ENCODE peak calls at places on chromosomes 7 and 10, in seven cellular contexts. P, H, N, R, X, G and F are unnamed samples.

GRCh38 chr7:47480576-47481538 is 101.1 kb downstream of the TNS3 start:
- DNase-seq in H (no peak), X (no peak), N (peak), R (no peak), P (no peak), G (no peak), F (no peak)

GRCh38 chr10:69884686-69885085 is 83.0 kb downstream of the COL13A1 start:
- DNase-seq in P (no peak), G (no peak), N (no peak), X (no peak), H (no peak), R (no peak), F (no peak)

GRCh38 chr10:13892871-13893270 is 306.1 kb downstream of the PRPF18 start:
- DNase-seq in G (no peak), R (no peak), P (no peak), N (no peak), X (no peak), H (no peak), F (no peak)

GRCh38 chr7:121379930-121380329 is 16.2 kb downstream of the FAM3C start:
- DNase-seq in X (no peak), R (no peak), P (no peak), H (no peak), N (no peak), G (no peak), F (no peak)

GRCh38 chr10:35707642-35708425 is 65.7 kb upstream of the FZD8 start:
- DNase-seq in N (no peak), H (no peak), P (no peak), G (no peak), X (peak), R (no peak), F (no peak)

GRCh38 chr10:127278001-127278400 is 81.6 kb upstream of the INSYN2A start:
- DNase-seq in H (no peak), X (peak), G (peak), P (no peak), R (no peak), N (no peak), F (peak)

GRCh38 chr10:3102721-3103410 is 35.5 kb downstream of the PFKP start:
- DNase-seq in H (no peak), X (peak), N (no peak), G (peak), P (peak), R (no peak), F (no peak)

GRCh38 chr7:12092499-12093130 is 118.5 kb upstream of the TMEM106B start:
- DNase-seq in G (no peak), N (no peak), R (no peak), H (no peak), X (no peak), P (no peak), F (no peak)

GRCh38 chr7:73703985-73704639 is 15.4 kb downstream of the STX1A start:
- DNase-seq in G (peak), P (peak), X (no peak), N (peak), R (peak), H (peak), F (no peak)

GRCh38 chr10:48444266-48444665 is 137.8 kb downstream of the MAPK8 start:
- DNase-seq in H (peak), G (peak), R (peak), P (no peak), N (peak), X (peak), F (no peak)

GRCh38 chr7:25864943-25865633 is 286.9 kb upstream of the NFE2L3 start:
- DNase-seq in H (no peak), R (no peak), P (no peak), N (no peak), X (no peak), G (no peak), F (no peak)

GRCh38 chr10:127337801-127338200 is 141.4 kb upstream of the INSYN2A start:
- DNase-seq in X (no peak), G (no peak), P (no peak), H (no peak), N (no peak), R (peak), F (no peak)

GRCh38 chr7:45563804-45564461 is 10.2 kb upstream of the ADCY1 start:
- DNase-seq in G (no peak), N (peak), R (peak), H (no peak), P (peak), X (no peak), F (peak)

GRCh38 chr7:64794171-64794844 is at the start of gene ZNF138:
- DNase-seq in R (peak), P (peak), X (peak), N (peak), G (peak), H (peak), F (peak)
- TF ChIP-seq CTCF in R (no peak), P (no peak), X (no peak), N (no peak), G (no peak), H (peak), F (no peak)

GRCh38 chr7:151917791-151918311 is 38.4 kb upstream of the GALNTL5 start:
- DNase-seq in X (no peak), R (no peak), G (peak), P (peak), H (peak), N (no peak), F (peak)
- TF ChIP-seq CTCF in X (no peak), R (no peak), G (no peak), P (no peak), H (no peak), N (no peak), F (no peak)

DNA sequence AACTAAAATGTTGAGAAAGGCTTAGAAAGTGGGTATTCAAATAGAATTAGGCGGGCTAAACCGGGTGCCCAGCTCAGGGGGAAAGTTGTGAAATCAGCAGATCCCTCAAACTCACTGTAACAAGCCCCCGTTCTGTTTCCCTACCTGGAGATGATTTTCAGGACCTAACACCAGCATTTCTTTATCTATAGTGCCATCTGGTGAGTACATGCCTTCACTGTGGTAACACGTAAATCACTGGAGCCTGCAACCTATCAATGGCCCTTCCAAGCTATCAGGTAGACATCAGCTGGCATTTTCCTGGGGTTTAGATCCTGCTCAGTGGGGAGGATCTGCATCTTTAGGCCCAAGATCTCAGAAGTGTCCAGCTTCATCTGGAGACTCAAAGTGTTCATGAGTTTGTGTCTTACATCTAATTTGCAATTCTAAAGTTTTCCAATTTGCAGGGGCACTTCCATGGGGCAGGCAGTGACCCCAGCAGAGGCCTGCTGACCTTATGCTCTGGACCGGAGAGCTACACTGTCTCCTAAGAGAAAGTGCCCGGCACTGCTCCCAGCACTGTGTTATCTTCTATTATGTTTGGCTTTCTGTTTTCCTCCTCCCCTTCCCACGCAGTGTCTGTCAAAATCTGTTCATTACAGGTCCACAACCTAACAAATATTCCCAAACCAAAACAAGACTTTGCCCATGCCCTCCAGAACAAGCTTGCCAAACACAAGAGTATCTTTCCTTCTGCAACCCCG is 132.5 kb downstream of the LSM5 start:
- DNase-seq in H (no peak), N (no peak), R (peak), G (peak), X (no peak), P (no peak), F (no peak)
- TF ChIP-seq CTCF in H (peak), N (peak), R (peak), G (peak), X (no peak), P (no peak), F (peak)

GRCh38 chr7:13990984-13991790 is 1.7 kb upstream of the ETV1 start:
- DNase-seq in P (peak), G (peak), H (peak), R (peak), N (peak), X (peak), F (peak)
- TF ChIP-seq CTCF in P (no peak), G (no peak), H (no peak), R (no peak), N (no peak), X (peak), F (peak)

DNA sequence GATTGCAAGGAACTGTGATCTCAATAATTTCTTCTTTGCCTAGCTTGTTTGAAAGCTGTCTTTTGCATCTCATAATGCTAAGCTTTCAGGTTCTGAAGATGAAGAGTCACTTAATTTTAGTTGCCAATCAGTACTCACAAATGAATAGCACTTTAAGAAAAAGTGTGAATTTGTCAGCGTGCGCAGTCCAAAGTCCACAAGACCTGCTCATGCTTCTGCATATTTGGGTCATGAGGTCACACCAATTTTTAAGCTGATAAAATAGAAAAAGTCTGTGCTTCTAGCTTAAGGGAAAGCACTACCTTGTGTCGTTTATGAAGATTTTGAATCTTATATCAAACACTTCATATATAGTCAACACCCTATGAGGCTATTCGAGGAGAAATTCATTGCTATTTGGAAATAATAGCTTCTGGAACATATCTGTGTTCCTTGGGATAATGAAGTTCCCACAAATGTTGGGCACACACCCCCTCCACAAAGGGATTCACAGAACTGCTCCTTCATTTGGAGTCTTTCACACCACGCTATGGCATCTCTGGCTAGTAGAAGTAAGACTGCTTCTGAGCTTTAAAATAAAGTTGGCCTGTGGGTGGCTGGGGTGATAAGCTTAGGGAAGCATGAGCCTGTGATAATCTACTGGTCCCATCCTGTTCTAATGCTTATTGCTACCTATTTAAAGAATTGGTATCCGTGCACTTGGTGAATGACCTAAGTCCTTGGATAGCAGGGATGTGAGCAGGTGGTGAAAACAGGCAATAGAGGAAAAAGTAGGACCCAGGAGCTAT is 33.3 kb downstream of the A1CF start:
- DNase-seq in X (no peak), R (no peak), H (no peak), G (no peak), N (no peak), P (no peak), F (no peak)
- TF ChIP-seq CTCF in X (no peak), R (no peak), H (no peak), G (no peak), N (no peak), P (no peak), F (no peak)

GRCh38 chr7:102322202-102322715 is 34.0 kb downstream of the SPDYE6 start:
- DNase-seq in R (no peak), N (peak), P (peak), G (no peak), H (no peak), X (no peak), F (no peak)

GRCh38 chr7:102331536-102332275 is 24.5 kb downstream of the SPDYE6 start:
- DNase-seq in R (no peak), P (no peak), H (no peak), G (no peak), X (no peak), N (no peak), F (no peak)

GRCh38 chr7:102323914-102324195 is 32.4 kb downstream of the SPDYE6 start:
- DNase-seq in P (peak), X (no peak), G (no peak), R (no peak), N (no peak), H (no peak), F (peak)

GRCh38 chr7:102321351-102322201 is 34.7 kb downstream of the SPDYE6 start:
- DNase-seq in G (no peak), H (peak), P (peak), X (no peak), R (no peak), N (peak), F (no peak)

DNA sequence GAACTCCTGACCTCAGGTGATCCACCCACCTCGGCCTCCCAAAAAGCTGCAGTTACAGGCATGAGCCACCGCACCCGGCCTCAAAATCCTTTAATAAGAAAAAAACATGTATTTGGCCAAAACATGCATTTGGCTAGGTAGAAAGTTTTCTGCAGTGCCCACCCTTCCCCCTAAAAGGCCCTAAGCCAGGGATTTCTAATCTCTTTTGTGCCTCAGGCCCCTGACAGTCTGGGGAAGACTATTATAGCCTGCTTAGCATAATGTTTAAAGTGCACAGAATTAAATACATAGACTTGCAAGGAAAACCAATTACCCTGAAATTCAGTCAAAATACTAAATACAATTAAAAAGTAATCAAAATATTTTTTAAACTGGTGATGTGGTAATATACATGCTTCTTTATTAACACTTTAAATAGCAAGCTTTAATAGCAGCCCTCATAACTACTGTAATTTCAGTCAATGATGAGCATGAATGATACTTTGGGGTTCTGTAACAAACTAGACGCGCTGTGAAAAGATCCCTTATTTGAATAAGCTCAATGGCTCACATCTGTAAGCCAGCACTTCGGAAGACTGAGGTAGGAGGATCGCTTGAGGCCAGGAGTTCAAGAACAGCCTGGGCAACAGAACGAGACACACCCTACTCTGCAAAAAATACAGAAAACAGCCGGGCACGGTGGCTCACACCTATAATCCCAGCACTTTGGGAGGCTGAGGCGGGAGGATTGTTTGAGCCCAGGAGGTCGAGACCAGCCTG is 29.9 kb downstream of the SPDYE6 start:
- DNase-seq in N (no peak), X (no peak), R (no peak), H (no peak), G (no peak), P (peak), F (peak)
- TF ChIP-seq CTCF in N (no peak), X (no peak), R (no peak), H (no peak), G (no peak), P (no peak), F (no peak)